ENCODE peak calls at places on chromosomes 16 and 17, in six cellular contexts. F is thoracic aorta, R is cardiac muscle cell, I is right atrium auricular region, Q is upper lobe of right lung, K is iPS DF 6.9. Y is an unnamed sample.

GRCh38 chr16:69166221-69166833 is 20.6 kb upstream of the SNTB2 start:
- DNase-seq in F (no peak), R (peak; percentile 58), I (no peak), Q (no peak), K (no peak), Y (no peak)

GRCh38 chr16:19102187-19102872 is 11.4 kb upstream of the ITPRIPL2 start:
- DNase-seq in F (no peak), R (no peak), I (no peak), Q (no peak), K (no peak), Y (no peak)

GRCh38 chr17:81340606-81341346 is 45.7 kb upstream of the SLC38A10 start:
- DNase-seq in F (no peak), R (no peak), I (no peak), Q (no peak), K (no peak), Y (no peak)

GRCh38 chr17:1060991-1061390 is 64.1 kb downstream of the TIMM22 start:
- DNase-seq in F (peak; percentile 53), R (no peak), I (peak; percentile 67), Q (peak; percentile 81), K (no peak), Y (no peak)

GRCh38 chr17:50079334-50080095 is 15.6 kb upstream of the PDK2 start:
- DNase-seq in F (no peak), R (no peak), I (no peak), Q (no peak), K (no peak), Y (peak; percentile 74)

GRCh38 chr16:66427036-66427446 is at the start of gene BEAN1:
- DNase-seq in F (no peak), R (peak; percentile 71), I (no peak), Q (no peak), K (no peak), Y (no peak)

GRCh38 chr17:78676415-78677302 is 99.5 kb upstream of the DNAH17 start:
- DNase-seq in F (no peak), R (no peak), I (no peak), Q (peak; percentile 61), K (no peak), Y (no peak)

GRCh38 chr17:63544467-63545301 is 5.6 kb upstream of the DCAF7 start:
- DNase-seq in F (no peak), R (no peak), I (no peak), Q (peak; percentile 56), K (no peak), Y (no peak)

GRCh38 chr16:11350531-11351335 is 5.5 kb downstream of the RMI2 start:
- DNase-seq in F (no peak), R (no peak), I (no peak), Q (no peak), K (no peak), Y (no peak)

GRCh38 chr17:81417049-81417878 is 22.0 kb downstream of the BAHCC1 start:
- DNase-seq in F (peak; percentile 74), R (no peak), I (peak; percentile 81), Q (no peak), K (no peak), Y (no peak)

GRCh38 chr17:31571124-31571892 is 179.8 kb downstream of the RAB11FIP4 start:
- DNase-seq in F (peak; percentile 81), R (no peak), I (peak; percentile 94), Q (no peak), K (no peak), Y (no peak)

GRCh38 chr17:60395508-60396065 is 3.7 kb upstream of the USP32 start:
- DNase-seq in F (no peak), R (no peak), I (no peak), Q (no peak), K (no peak), Y (no peak)

GRCh38 chr17:1733047-1733357 is 8.5 kb downstream of the WDR81 start:
- DNase-seq in F (no peak), R (no peak), I (no peak), Q (no peak), K (no peak), Y (no peak)

GRCh38 chr17:42460371-42460770 is 1.7 kb downstream of the ATP6V0A1 start:
- DNase-seq in F (no peak), R (no peak), I (no peak), Q (no peak), K (no peak), Y (no peak)

GRCh38 chr17:12815642-12816141 is 26.4 kb downstream of the ARHGAP44 start:
- DNase-seq in F (no peak), R (no peak), I (no peak), Q (no peak), K (no peak), Y (no peak)

GRCh38 chr16:31713071-31713944 is 160.3 kb upstream of the ZNF267 start:
- DNase-seq in F (peak; percentile 85), R (peak; percentile 96), I (peak; percentile 97), Q (peak; percentile 95), K (peak; percentile 87), Y (peak; percentile 96)

GRCh38 chr16:49639739-49640388 is 216.0 kb downstream of the ZNF423 start:
- DNase-seq in F (no peak), R (peak; percentile 68), I (no peak), Q (no peak), K (no peak), Y (no peak)

GRCh38 chr16:1534021-1535020 is 855 bp downstream of the TMEM204 start:
- DNase-seq in F (no peak), R (no peak), I (no peak), Q (no peak), K (no peak), Y (no peak)

GRCh38 chr17:37650419-37651003 is 7.3 kb upstream of the DDX52 start:
- DNase-seq in F (no peak), R (peak; percentile 59), I (no peak), Q (no peak), K (peak; percentile 27), Y (peak; percentile 66)

GRCh38 chr17:81520021-81520894 is 7.7 kb upstream of the ACTG1 start:
- DNase-seq in F (no peak), R (peak; percentile 12), I (no peak), Q (peak; percentile 67), K (no peak), Y (no peak)

GRCh38 chr17:68972119-68972704 is 17.0 kb upstream of the ABCA8 start:
- DNase-seq in F (no peak), R (peak; percentile 50), I (no peak), Q (no peak), K (no peak), Y (no peak)

GRCh38 chr17:62351176-62351575 is 29.2 kb upstream of the EFCAB3 start:
- DNase-seq in F (no peak), R (no peak), I (no peak), Q (no peak), K (no peak), Y (no peak)

GRCh38 chr16:73817500-73817899 is 479.1 kb upstream of the PSMD7 start:
- DNase-seq in F (no peak), R (no peak), I (no peak), Q (no peak), K (no peak), Y (no peak)

GRCh38 chr17:78407387-78407990 is 29.0 kb downstream of the PGS1 start:
- DNase-seq in F (no peak), R (peak; percentile 42), I (no peak), Q (no peak), K (no peak), Y (peak; percentile 27)

GRCh38 chr16:3311496-3311895 is 6.2 kb downstream of the ZNF75A start:
- DNase-seq in F (no peak), R (no peak), I (no peak), Q (no peak), K (no peak), Y (no peak)

GRCh38 chr16:3304370-3304769 is 860 bp downstream of the TIGD7 start:
- DNase-seq in F (no peak), R (no peak), I (no peak), Q (no peak), K (no peak), Y (no peak)

GRCh38 chr16:3305109-3306068 is at the start of the genes TIGD7 and ZNF75A:
- DNase-seq in F (peak; percentile 42), R (peak; percentile 93), I (peak; percentile 83), Q (peak; percentile 94), K (peak; percentile 70), Y (peak; percentile 90)

GRCh38 chr16:3306078-3306477 is 781 bp downstream of the ZNF75A start:
- DNase-seq in F (no peak), R (no peak), I (no peak), Q (no peak), K (no peak), Y (no peak)
- H3K4me1 ChIP-seq in F (peaks cover 22% of the 10 kb centered on the region), R (peaks cover 7% of the 10 kb centered on the region), I (peaks cover 18% of the 10 kb centered on the region), Q (peaks cover 13% of the 10 kb centered on the region), K (no peaks in the 10 kb centered on the region), Y (no peaks in the 10 kb centered on the region)

GRCh38 chr17:4834621-4835020 is 1.5 kb downstream of the MINK1 start:
- DNase-seq in F (no peak), R (no peak), I (no peak), Q (no peak), K (no peak), Y (peak; percentile 50)

GRCh38 chr17:4837471-4838305 is 4.5 kb downstream of the MINK1 start:
- DNase-seq in F (no peak), R (no peak), I (no peak), Q (no peak), K (no peak), Y (no peak)

GRCh38 chr17:4838306-4838785 is 5.2 kb downstream of the MINK1 start:
- DNase-seq in F (no peak), R (no peak), I (no peak), Q (no peak), K (no peak), Y (no peak)

GRCh38 chr17:4833941-4834501 is 881 bp downstream of the MINK1 start:
- DNase-seq in F (no peak), R (peak; percentile 58), I (peak; percentile 61), Q (peak; percentile 67), K (no peak), Y (peak; percentile 49)

GRCh38 chr17:4836221-4836620 is 3.1 kb downstream of the MINK1 start:
- DNase-seq in F (no peak), R (no peak), I (no peak), Q (no peak), K (no peak), Y (no peak)
- H3K27ac ChIP-seq in F (no peak overlapping the region), R (no peak overlapping the region), I (no peak overlapping the region), Q (no peak overlapping the region), K (no peak overlapping the region), Y (no peak overlapping the region)

GRCh38 chr17:19379306-19380075 is 1.2 kb downstream of the MAPK7 start:
- DNase-seq in F (no peak), R (no peak), I (no peak), Q (peak; percentile 6), K (no peak), Y (no peak)
- H3K4me1 ChIP-seq in F (peaks cover 58% of the 10 kb centered on the region), R (no peaks in the 10 kb centered on the region), I (peaks cover 29% of the 10 kb centered on the region), Q (peaks cover 27% of the 10 kb centered on the region), K (peaks cover 2% of the 10 kb centered on the region), Y (no peaks in the 10 kb centered on the region)

GRCh38 chr17:20216154-20216815 is 207.1 kb downstream of the SPECC1 start:
- DNase-seq in F (no peak), R (no peak), I (no peak), Q (no peak), K (no peak), Y (no peak)

GRCh38 chr17:20213429-20213828 is 204.3 kb downstream of the SPECC1 start:
- DNase-seq in F (no peak), R (no peak), I (no peak), Q (no peak), K (no peak), Y (no peak)

GRCh38 chr17:20217677-20218076 is 208.5 kb downstream of the SPECC1 start:
- DNase-seq in F (no peak), R (no peak), I (no peak), Q (no peak), K (no peak), Y (no peak)

GRCh38 chr17:20216853-20217252 is 207.7 kb downstream of the SPECC1 start:
- DNase-seq in F (no peak), R (no peak), I (no peak), Q (no peak), K (no peak), Y (no peak)

GRCh38 chr17:20214807-20215206 is 205.6 kb downstream of the SPECC1 start:
- DNase-seq in F (no peak), R (peak; percentile 9), I (no peak), Q (no peak), K (no peak), Y (no peak)
- H3K27ac ChIP-seq in F (no peak overlapping the region), R (peak overlapping the region; percentile 29), I (no peak overlapping the region), Q (no peak overlapping the region), K (no peak overlapping the region), Y (no peak overlapping the region)

Y was measured in small intestine.